ENCODE peak calls at places on chromosomes 7 and 10, in four cellular contexts. One of them, this sample, is unnamed.
A peak's percentile ranks its signal among the peaks of the same experiment; 100 is the strongest.

GRCh38 chr10:3248526-3249255 is 76.1 kb upstream of the PITRM1 start:
- DNase-seq in astrocyte of the cerebellum: peak; percentile 80
- DNase-seq in fibroblast of lung: peak; percentile 92
- DNase-seq in gastrocnemius medialis: no peak
- DNase-seq in this sample: no peak

GRCh38 chr10:116590590-116591444 is at the start of gene PNLIPRP1:
- DNase-seq in astrocyte of the cerebellum: no peak
- DNase-seq in fibroblast of lung: no peak
- DNase-seq in gastrocnemius medialis: no peak
- DNase-seq in this sample: no peak

GRCh38 chr10:107733731-107734130 is 569.2 kb upstream of the SORCS1 start:
- DNase-seq in astrocyte of the cerebellum: no peak
- DNase-seq in fibroblast of lung: no peak
- DNase-seq in gastrocnemius medialis: no peak
- DNase-seq in this sample: no peak

GRCh38 chr7:32142649-32143048 is 72.4 kb upstream of the PDE1C start:
- DNase-seq in astrocyte of the cerebellum: peak; percentile 68
- DNase-seq in fibroblast of lung: peak; percentile 51
- DNase-seq in gastrocnemius medialis: no peak
- DNase-seq in this sample: no peak

GRCh38 chr10:43254881-43255643 is 11.8 kb downstream of the RASGEF1A start:
- DNase-seq in astrocyte of the cerebellum: no peak
- DNase-seq in fibroblast of lung: no peak
- DNase-seq in gastrocnemius medialis: no peak
- DNase-seq in this sample: no peak

GRCh38 chr10:112363696-112364688 is 9.9 kb upstream of the ACSL5 start:
- DNase-seq in astrocyte of the cerebellum: no peak
- DNase-seq in fibroblast of lung: no peak
- DNase-seq in gastrocnemius medialis: no peak
- DNase-seq in this sample: no peak

GRCh38 chr7:1854521-1855395 is 184.7 kb downstream of the ELFN1 start:
- DNase-seq in astrocyte of the cerebellum: no peak
- DNase-seq in fibroblast of lung: no peak
- DNase-seq in gastrocnemius medialis: peak; percentile 1
- DNase-seq in this sample: peak; percentile 20

GRCh38 chr7:44490351-44491200 is at the start of gene NUDCD3:
- DNase-seq in astrocyte of the cerebellum: peak; percentile 62
- DNase-seq in fibroblast of lung: peak; percentile 88
- DNase-seq in gastrocnemius medialis: peak; percentile 83
- DNase-seq in this sample: peak; percentile 64

GRCh38 chr10:110993024-110993693 is 73.8 kb downstream of the SHOC2 start:
- DNase-seq in astrocyte of the cerebellum: peak; percentile 80
- DNase-seq in fibroblast of lung: peak; percentile 85
- DNase-seq in gastrocnemius medialis: no peak
- DNase-seq in this sample: no peak

GRCh38 chr7:130490888-130491771 is 755 bp upstream of the MEST start:
- DNase-seq in astrocyte of the cerebellum: no peak
- DNase-seq in fibroblast of lung: peak; percentile 54
- DNase-seq in gastrocnemius medialis: no peak
- DNase-seq in this sample: peak; percentile 73

GRCh38 chr10:6013413-6014192 is 36.3 kb upstream of the IL15RA start:
- DNase-seq in astrocyte of the cerebellum: no peak
- DNase-seq in fibroblast of lung: no peak
- DNase-seq in gastrocnemius medialis: no peak
- DNase-seq in this sample: no peak

GRCh38 chr10:16756561-16757221 is 60.5 kb downstream of the RSU1 start:
- DNase-seq in astrocyte of the cerebellum: peak; percentile 16
- DNase-seq in fibroblast of lung: peak; percentile 71
- DNase-seq in gastrocnemius medialis: no peak
- DNase-seq in this sample: no peak

GRCh38 chr10:31320179-31320597 is 1.2 kb downstream of the ZEB1 start:
- DNase-seq in astrocyte of the cerebellum: no peak
- DNase-seq in fibroblast of lung: peak; percentile 66
- DNase-seq in gastrocnemius medialis: peak; percentile 32
- DNase-seq in this sample: no peak

GRCh38 chr10:103231047-103231551 is 14.6 kb upstream of the RPEL1 start:
- DNase-seq in astrocyte of the cerebellum: peak; percentile 91
- DNase-seq in fibroblast of lung: peak; percentile 89
- DNase-seq in gastrocnemius medialis: peak; percentile 48
- DNase-seq in this sample: no peak

GRCh38 chr10:70404906-70405824 is 1.2 kb downstream of the EIF4EBP2 start:
- DNase-seq in astrocyte of the cerebellum: peak; percentile 87
- DNase-seq in fibroblast of lung: peak; percentile 99
- DNase-seq in gastrocnemius medialis: peak; percentile 94
- DNase-seq in this sample: peak; percentile 57

GRCh38 chr7:135708041-135708440 is 19.9 kb downstream of the SLC13A4 start:
- DNase-seq in astrocyte of the cerebellum: no peak
- DNase-seq in fibroblast of lung: no peak
- DNase-seq in gastrocnemius medialis: no peak
- DNase-seq in this sample: no peak

GRCh38 chr10:132386419-132386831 is 10.6 kb upstream of the PWWP2B start:
- DNase-seq in astrocyte of the cerebellum: no peak
- DNase-seq in fibroblast of lung: no peak
- DNase-seq in gastrocnemius medialis: no peak
- DNase-seq in this sample: peak; percentile 13

GRCh38 chr10:107653832-107654287 is 489.4 kb upstream of the SORCS1 start:
- DNase-seq in astrocyte of the cerebellum: no peak
- DNase-seq in fibroblast of lung: peak; percentile 38
- DNase-seq in gastrocnemius medialis: no peak
- DNase-seq in this sample: no peak

GRCh38 chr10:104337985-104338735 is at the start of gene ITPRIP:
- DNase-seq in astrocyte of the cerebellum: no peak
- DNase-seq in fibroblast of lung: peak; percentile 92
- DNase-seq in gastrocnemius medialis: peak; percentile 56
- DNase-seq in this sample: peak; percentile 46

GRCh38 chr10:905503-905902 is 26.0 kb downstream of the LARP4B start:
- DNase-seq in astrocyte of the cerebellum: no peak
- DNase-seq in fibroblast of lung: peak; percentile 30
- DNase-seq in gastrocnemius medialis: no peak
- DNase-seq in this sample: no peak

GRCh38 chr10:80156216-80156615 is 23.7 kb downstream of the PLAC9 start:
- DNase-seq in astrocyte of the cerebellum: no peak
- DNase-seq in fibroblast of lung: no peak
- DNase-seq in gastrocnemius medialis: no peak
- DNase-seq in this sample: no peak

GRCh38 chr7:93856319-93856718 is 34.2 kb downstream of the TFPI2 start:
- DNase-seq in astrocyte of the cerebellum: no peak
- DNase-seq in fibroblast of lung: no peak
- DNase-seq in gastrocnemius medialis: no peak
- DNase-seq in this sample: no peak

GRCh38 chr10:132817701-132818211 is 31.8 kb upstream of the NKX6-2 start:
- DNase-seq in astrocyte of the cerebellum: no peak
- DNase-seq in fibroblast of lung: no peak
- DNase-seq in gastrocnemius medialis: no peak
- DNase-seq in this sample: no peak

GRCh38 chr7:141652691-141653090 is 49.3 kb downstream of the DENND11 start:
- DNase-seq in astrocyte of the cerebellum: no peak
- DNase-seq in fibroblast of lung: no peak
- DNase-seq in gastrocnemius medialis: no peak
- DNase-seq in this sample: no peak

DNA sequence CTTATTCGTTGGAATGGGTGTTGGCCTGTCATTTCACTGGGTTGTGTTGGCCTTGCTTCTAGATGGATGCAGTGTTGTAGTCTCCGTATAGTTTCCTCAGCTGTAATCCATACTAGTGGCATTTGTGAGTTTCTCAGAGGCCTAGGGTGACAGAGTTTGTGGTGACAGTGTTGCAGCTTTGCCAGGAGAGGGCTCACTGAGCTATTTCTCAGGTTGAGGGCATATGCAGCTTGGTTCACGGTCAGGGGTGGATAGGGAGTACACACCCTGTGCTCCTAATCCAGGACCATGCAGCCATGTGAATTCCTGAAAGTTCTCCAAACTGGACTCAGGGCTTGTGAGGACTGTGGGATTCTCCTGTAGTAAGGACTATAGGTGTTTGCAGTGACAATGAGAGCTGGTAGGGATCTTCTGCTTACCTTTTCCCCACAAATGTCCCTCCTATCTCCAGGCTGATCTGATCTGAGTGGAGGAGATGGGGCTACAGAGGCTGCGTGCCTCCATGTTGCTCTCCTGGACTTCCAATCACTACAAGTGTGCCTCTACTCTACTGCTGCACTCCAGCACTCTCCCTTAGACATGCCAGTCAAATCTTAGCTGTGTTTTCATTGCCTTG is 229.0 kb downstream of the STK31 start:
- DNase-seq in astrocyte of the cerebellum: no peak
- DNase-seq in fibroblast of lung: peak; percentile 41
- DNase-seq in gastrocnemius medialis: no peak
- DNase-seq in this sample: no peak
- TF ChIP-seq CTCF in astrocyte of the cerebellum: peak; percentile 64
- TF ChIP-seq CTCF in fibroblast of lung: peak; percentile 58
- TF ChIP-seq CTCF in gastrocnemius medialis: no peak
- TF ChIP-seq CTCF in this sample: no peak

DNA sequence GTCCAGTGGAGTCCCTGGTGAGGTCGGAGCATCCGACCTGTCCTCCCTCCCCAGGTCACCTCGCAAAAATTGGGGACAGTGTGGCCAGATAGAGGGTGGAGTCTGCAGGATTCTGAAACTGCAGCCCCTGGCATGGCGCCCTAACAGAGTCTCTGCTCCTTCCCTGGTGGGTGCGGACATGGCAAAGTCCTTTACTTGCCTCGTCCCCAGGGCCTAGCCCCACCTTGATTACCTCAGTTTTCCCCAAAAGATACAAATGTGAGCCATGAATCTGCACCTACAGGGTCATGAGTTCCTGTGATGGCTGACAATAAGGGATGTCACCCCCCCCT is 47.7 kb downstream of the NPVF start:
- DNase-seq in astrocyte of the cerebellum: no peak
- DNase-seq in fibroblast of lung: no peak
- DNase-seq in gastrocnemius medialis: no peak
- DNase-seq in this sample: no peak
- TF ChIP-seq CTCF in astrocyte of the cerebellum: no peak
- TF ChIP-seq CTCF in fibroblast of lung: no peak
- TF ChIP-seq CTCF in gastrocnemius medialis: no peak
- TF ChIP-seq CTCF in this sample: peak; percentile 36

GRCh38 chr7:148191391-148192076 is 399.0 kb upstream of the C7orf33 start:
- DNase-seq in astrocyte of the cerebellum: no peak
- DNase-seq in fibroblast of lung: peak; percentile 1
- DNase-seq in gastrocnemius medialis: no peak
- DNase-seq in this sample: no peak
- TF ChIP-seq CTCF in astrocyte of the cerebellum: no peak
- TF ChIP-seq CTCF in fibroblast of lung: no peak
- TF ChIP-seq CTCF in gastrocnemius medialis: no peak
- TF ChIP-seq CTCF in this sample: no peak

DNA sequence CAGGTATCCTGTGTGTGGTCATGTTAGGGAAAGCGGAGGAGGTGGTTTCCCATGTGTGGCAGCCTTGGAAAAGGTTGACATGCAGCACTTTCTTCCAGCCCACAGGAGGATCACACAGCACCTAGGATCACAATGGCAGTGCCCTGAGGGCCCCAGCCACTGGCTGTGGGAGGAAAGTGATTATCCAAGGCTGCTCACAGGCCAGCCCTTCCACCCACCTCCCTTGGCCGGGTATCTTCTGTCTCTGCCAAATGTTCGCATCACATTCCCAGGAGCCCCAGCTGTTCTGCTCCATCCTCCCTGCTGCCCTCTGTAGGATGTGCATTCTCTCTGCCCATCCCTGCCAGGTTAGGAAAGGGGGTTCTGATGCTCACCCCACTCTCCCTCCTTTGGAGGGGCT is 2.5 kb upstream of the MLXIPL start:
- DNase-seq in astrocyte of the cerebellum: no peak
- DNase-seq in fibroblast of lung: no peak
- DNase-seq in gastrocnemius medialis: no peak
- DNase-seq in this sample: no peak
- TF ChIP-seq CTCF in astrocyte of the cerebellum: no peak
- TF ChIP-seq CTCF in fibroblast of lung: peak; percentile 12
- TF ChIP-seq CTCF in gastrocnemius medialis: no peak
- TF ChIP-seq CTCF in this sample: no peak

GRCh38 chr10:130686680-130687300 is 550.6 kb downstream of the GLRX3 start:
- DNase-seq in astrocyte of the cerebellum: no peak
- DNase-seq in fibroblast of lung: no peak
- DNase-seq in gastrocnemius medialis: no peak
- DNase-seq in this sample: no peak
- TF ChIP-seq CTCF in astrocyte of the cerebellum: no peak
- TF ChIP-seq CTCF in fibroblast of lung: no peak
- TF ChIP-seq CTCF in gastrocnemius medialis: no peak
- TF ChIP-seq CTCF in this sample: no peak

This sample was measured in mesothelial cell of epicardium.